ENCODE peak calls at places on chromosomes 12 and 14, in six cellular contexts. V is lung, M is H1, J is tibial nerve, C is stomach, L is thyroid gland. Q is an unnamed sample.

GRCh38 chr12:133105620-133106019 is 24.5 kb downstream of the ZNF891 start:
- DNase-seq in J (no peak), V (no peak), C (no peak), L (no peak), M (no peak), Q (no peak)

GRCh38 chr12:122406701-122407154 is 15.7 kb downstream of the CLIP1 start:
- DNase-seq in L (no peak), J (no peak), V (no peak), M (no peak), C (no peak), Q (no peak)

GRCh38 chr14:53880761-53881160 is 75.9 kb downstream of the BMP4 start:
- DNase-seq in L (no peak), J (no peak), V (no peak), M (no peak), C (no peak), Q (no peak)

GRCh38 chr12:62785941-62786559 is 148.9 kb downstream of the PPM1H start:
- DNase-seq in V (peak; percentile 68), J (peak; percentile 8), M (no peak), C (no peak), L (peak; percentile 56), Q (no peak)

GRCh38 chr14:97713023-97713422 is 915.8 kb downstream of the VRK1 start:
- DNase-seq in L (no peak), V (no peak), M (no peak), J (no peak), C (no peak), Q (no peak)

GRCh38 chr12:52867636-52868035 is 18.8 kb upstream of the KRT78 start:
- DNase-seq in V (no peak), C (peak; percentile 59), L (peak; percentile 66), M (no peak), J (peak; percentile 64), Q (no peak)

GRCh38 chr14:26605602-26606001 is 7.8 kb upstream of the NOVA1 start:
- DNase-seq in J (no peak), V (no peak), C (no peak), L (no peak), M (no peak), Q (no peak)

GRCh38 chr14:31228533-31228932 is 20.9 kb upstream of the HECTD1 start:
- DNase-seq in J (no peak), M (no peak), C (no peak), L (no peak), V (no peak), Q (no peak)

GRCh38 chr14:35898217-35898775 is 72.2 kb downstream of the BRMS1L start:
- DNase-seq in C (no peak), J (no peak), L (no peak), V (no peak), M (no peak), Q (no peak)

GRCh38 chr12:107464644-107465043 is 221.0 kb upstream of the PWP1 start:
- DNase-seq in C (no peak), V (no peak), M (no peak), J (no peak), L (no peak), Q (no peak)

GRCh38 chr12:1790470-1790869 is 29.9 kb upstream of the LRTM2 start:
- DNase-seq in V (no peak), C (no peak), M (no peak), L (no peak), J (no peak), Q (no peak)

GRCh38 chr12:117188121-117188665 is 2.1 kb downstream of the FBXO21 start:
- DNase-seq in J (no peak), C (no peak), V (no peak), L (peak; percentile 32), M (no peak), Q (no peak)

GRCh38 chr12:8912910-8913309 is 1.4 kb upstream of the PHC1 start:
- DNase-seq in C (peak; percentile 32), V (no peak), J (no peak), L (peak; percentile 55), M (no peak), Q (no peak)

GRCh38 chr12:130706311-130706710 is 9.8 kb downstream of the RIMBP2 start:
- DNase-seq in J (no peak), C (peak; percentile 10), V (no peak), M (no peak), L (no peak), Q (no peak)

GRCh38 chr12:109779382-109779781 is 53.8 kb downstream of the TRPV4 start:
- DNase-seq in J (no peak), V (no peak), L (no peak), M (no peak), C (no peak), Q (no peak)

GRCh38 chr12:69966409-69966808 is 141.4 kb downstream of the MYRFL start:
- DNase-seq in M (no peak), V (no peak), C (no peak), J (peak; percentile 47), L (no peak), Q (no peak)

GRCh38 chr12:16884056-16884455 is 278.1 kb upstream of the LMO3 start:
- DNase-seq in L (no peak), M (no peak), C (no peak), V (no peak), J (no peak), Q (no peak)

GRCh38 chr12:42485823-42486222 is 103.7 kb downstream of the PRICKLE1 start:
- DNase-seq in L (no peak), V (no peak), M (peak; percentile 70), J (no peak), C (no peak), Q (no peak)

GRCh38 chr12:42483534-42483857 is 106.0 kb downstream of the PRICKLE1 start:
- DNase-seq in J (no peak), V (no peak), C (no peak), L (peak; percentile 48), M (no peak), Q (no peak)

GRCh38 chr12:42482820-42483533 is 106.6 kb downstream of the PRICKLE1 start:
- DNase-seq in L (peak; percentile 82), C (peak; percentile 71), J (peak; percentile 59), V (peak; percentile 62), M (peak; percentile 27), Q (peak; percentile 6)

GRCh38 chr12:42486407-42486806 is 103.1 kb downstream of the PRICKLE1 start:
- DNase-seq in V (no peak), L (no peak), J (no peak), M (no peak), C (no peak), Q (no peak)

GRCh38 chr12:42484996-42485395 is 104.5 kb downstream of the PRICKLE1 start:
- DNase-seq in V (no peak), M (no peak), C (no peak), L (no peak), J (no peak), Q (no peak)
- H3K4me1 ChIP-seq in V (no peaks in the 10 kb centered on the region), M (peaks cover 21% of the 10 kb centered on the region), C (peaks cover 35% of the 10 kb centered on the region), L (peaks cover 16% of the 10 kb centered on the region), J (peaks cover 48% of the 10 kb centered on the region), Q (peaks cover 3% of the 10 kb centered on the region)

GRCh38 chr14:62076825-62077660 is 314.8 kb downstream of the SNAPC1 start:
- DNase-seq in V (no peak), J (no peak), M (no peak), L (no peak), C (no peak), Q (no peak)
- H3K27ac ChIP-seq in V (no peak overlapping the region), J (no peak overlapping the region), M (no peak overlapping the region), L (no peak overlapping the region), C (no peak overlapping the region), Q (no peak overlapping the region)

DNA sequence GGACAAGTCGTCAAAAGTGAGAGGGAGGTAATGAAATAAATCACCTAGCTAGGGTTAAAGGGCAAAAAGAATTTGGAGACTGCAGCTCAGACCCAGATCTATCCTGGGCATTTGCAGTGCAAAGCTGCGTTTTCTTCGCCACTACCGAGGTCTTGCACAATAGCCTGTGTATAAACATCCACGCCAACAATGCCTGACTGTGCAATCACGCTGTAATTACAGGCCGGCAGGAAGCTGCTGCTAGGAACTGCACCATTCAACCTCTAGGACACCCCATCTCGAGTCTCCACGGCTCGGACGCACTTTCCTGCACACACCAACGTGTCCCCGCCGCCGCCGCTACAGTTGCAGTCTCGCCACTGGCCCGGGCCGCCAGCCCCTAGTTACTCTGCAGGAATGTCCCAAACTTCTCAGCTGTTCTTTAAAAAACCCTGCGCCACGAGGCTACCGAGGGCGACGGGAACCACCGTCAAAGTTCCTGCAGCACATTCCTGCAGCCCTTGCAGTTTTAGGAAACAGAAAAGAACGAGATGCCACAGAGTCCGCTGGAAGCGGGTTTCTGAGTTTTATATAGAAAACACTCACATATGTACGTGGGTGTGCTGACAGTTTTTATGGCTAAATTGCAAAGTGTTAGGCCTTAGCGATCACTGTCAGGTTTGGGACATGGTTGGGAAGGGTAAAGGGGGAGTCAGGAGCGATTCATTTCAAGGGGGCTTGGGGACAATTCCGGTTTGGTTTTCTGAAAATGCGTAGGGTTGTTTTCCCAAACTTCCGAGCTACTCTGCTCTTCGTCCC is 65.6 kb upstream of the PTGR2 start:
- DNase-seq in J (peak; percentile 83), M (no peak), V (peak; percentile 83), L (peak; percentile 79), C (peak; percentile 79), Q (peak; percentile 66)
- TF ChIP-seq CTCF in J (peak; percentile 19), M (peak; percentile 2), V (no peak), L (no peak), C (no peak), Q (peak; percentile 39)

GRCh38 chr14:69291891-69292586 is 32.1 kb downstream of the GALNT16 start:
- DNase-seq in M (no peak), L (no peak), J (no peak), C (no peak), V (no peak), Q (no peak)
- H3K4me1 ChIP-seq in M (peaks cover 5% of the 10 kb centered on the region), L (peaks cover 14% of the 10 kb centered on the region), J (peaks cover 16% of the 10 kb centered on the region), C (peaks cover 16% of the 10 kb centered on the region), V (no peaks in the 10 kb centered on the region), Q (peaks cover 14% of the 10 kb centered on the region)

GRCh38 chr14:93056840-93057585 is 58.7 kb downstream of the ITPK1 start:
- DNase-seq in M (no peak), L (no peak), C (no peak), J (no peak), V (no peak), Q (no peak)

GRCh38 chr14:93055651-93056115 is 60.0 kb downstream of the ITPK1 start:
- DNase-seq in M (no peak), L (peak; percentile 85), V (no peak), C (peak; percentile 51), J (no peak), Q (no peak)

GRCh38 chr14:93059260-93059659 is 56.5 kb downstream of the ITPK1 start:
- DNase-seq in C (no peak), J (no peak), M (no peak), L (no peak), V (no peak), Q (no peak)

GRCh38 chr14:93056166-93056839 is 59.4 kb downstream of the ITPK1 start:
- DNase-seq in V (no peak), J (no peak), L (peak; percentile 66), C (no peak), M (no peak), Q (no peak)

DNA sequence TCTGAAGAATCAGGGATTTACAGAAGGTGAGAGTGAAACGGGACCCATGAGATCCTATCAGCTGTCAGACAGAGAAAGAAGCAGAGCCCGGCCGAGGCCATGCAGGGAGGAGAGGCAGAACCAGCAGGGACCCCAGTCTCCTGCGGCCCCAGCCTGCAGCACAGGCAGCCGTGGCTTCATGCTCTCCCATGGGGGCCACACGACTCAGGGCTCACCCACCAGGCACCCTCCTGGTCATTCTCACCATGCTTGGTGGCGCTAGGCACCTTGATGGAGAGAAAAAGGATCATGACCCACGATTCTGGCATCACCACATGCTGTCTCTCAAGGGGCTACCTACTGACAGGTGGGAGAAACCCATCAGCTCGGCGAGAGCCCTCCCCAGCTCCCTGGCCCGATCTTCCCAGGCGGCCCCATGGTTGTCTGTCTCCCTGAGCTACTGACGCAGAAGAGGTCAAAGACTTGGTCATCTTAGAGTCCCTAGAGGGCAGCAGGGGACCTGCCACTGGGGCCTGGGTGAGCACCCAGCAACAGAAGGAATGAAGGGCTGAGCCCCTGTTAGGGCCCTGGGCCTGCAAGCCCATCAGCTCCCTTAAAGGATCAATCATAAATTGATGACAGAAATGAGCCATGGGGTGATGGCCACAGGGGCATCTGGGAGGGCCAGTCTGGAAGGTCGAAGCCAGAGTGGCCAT is 58.0 kb downstream of the ITPK1 start:
- DNase-seq in M (no peak), V (no peak), L (no peak), C (no peak), J (no peak), Q (no peak)
- H3K27ac ChIP-seq in M (no peak overlapping the region), V (peak overlapping the region; percentile 38), L (no peak overlapping the region), C (no peak overlapping the region), J (peak overlapping the region; percentile 90), Q (peak overlapping the region; percentile 74)

Q was measured in thoracic aorta.